ENCODE peak calls at places on chromosomes 1 and 21, in seven cellular contexts. W is PC-3; E is CD8-positive, alpha-beta memory T cell; Y is endodermal cell; X is suprapubic skin; V is heart left ventricle; T is prostate gland. C is an unnamed sample. For H3K27me3, the result is how much of the 10 kb centered on the place peaks cover.

GRCh38 chr1:17201201-17202021 is 3.5 kb upstream of the PADI1 start:
- DNase-seq in V (no peak), Y (peak), E (peak), X (peak), T (no peak), W (no peak), C (no peak)

GRCh38 chr1:117930484-117930883 is 945 bp downstream of the WDR3 start:
- DNase-seq in Y (no peak), E (no peak), T (no peak), W (no peak), V (no peak), X (no peak), C (no peak)

GRCh38 chr21:23963454-23963853 is 1643.8 kb downstream of the MRPL39 start:
- DNase-seq in E (no peak), W (peak), T (no peak), X (no peak), Y (no peak), V (no peak), C (no peak)

GRCh38 chr21:32184059-32184458 is 94.8 kb downstream of the MIS18A start:
- DNase-seq in Y (peak), V (no peak), W (no peak), T (no peak), E (no peak), X (no peak), C (peak)

GRCh38 chr1:2479186-2479585 is 3.1 kb downstream of the PLCH2 start:
- DNase-seq in V (no peak), Y (no peak), E (no peak), T (no peak), W (no peak), X (no peak), C (no peak)

GRCh38 chr1:155195201-155196102 is 12.2 kb downstream of the THBS3 start:
- DNase-seq in T (no peak), E (no peak), X (no peak), Y (peak), V (peak), W (no peak), C (no peak)

GRCh38 chr1:51168266-51168845 is 66.3 kb downstream of the C1orf185 start:
- DNase-seq in E (no peak), V (no peak), T (no peak), W (no peak), Y (no peak), X (no peak), C (no peak)

GRCh38 chr1:212794561-212795014 is 2.9 kb downstream of the TATDN3 start:
- DNase-seq in E (no peak), X (no peak), T (no peak), V (no peak), W (no peak), Y (no peak), C (no peak)

GRCh38 chr1:10733967-10734366 is 62.5 kb downstream of the CASZ1 start:
- DNase-seq in Y (peak), T (no peak), W (no peak), E (no peak), V (no peak), X (no peak), C (peak)

GRCh38 chr1:36204347-36204909 is 19.8 kb upstream of the THRAP3 start:
- DNase-seq in X (no peak), W (no peak), Y (no peak), E (no peak), T (peak), V (peak), C (no peak)

GRCh38 chr1:31776032-31776431 is 11.9 kb upstream of the ADGRB2 start:
- DNase-seq in W (no peak), Y (no peak), T (no peak), V (no peak), X (no peak), E (no peak), C (no peak)
- H3K4me3 ChIP-seq in W (no peak), Y (no peak), T (no peak), V (no peak), X (no peak), E (no peak), C (no peak)

DNA sequence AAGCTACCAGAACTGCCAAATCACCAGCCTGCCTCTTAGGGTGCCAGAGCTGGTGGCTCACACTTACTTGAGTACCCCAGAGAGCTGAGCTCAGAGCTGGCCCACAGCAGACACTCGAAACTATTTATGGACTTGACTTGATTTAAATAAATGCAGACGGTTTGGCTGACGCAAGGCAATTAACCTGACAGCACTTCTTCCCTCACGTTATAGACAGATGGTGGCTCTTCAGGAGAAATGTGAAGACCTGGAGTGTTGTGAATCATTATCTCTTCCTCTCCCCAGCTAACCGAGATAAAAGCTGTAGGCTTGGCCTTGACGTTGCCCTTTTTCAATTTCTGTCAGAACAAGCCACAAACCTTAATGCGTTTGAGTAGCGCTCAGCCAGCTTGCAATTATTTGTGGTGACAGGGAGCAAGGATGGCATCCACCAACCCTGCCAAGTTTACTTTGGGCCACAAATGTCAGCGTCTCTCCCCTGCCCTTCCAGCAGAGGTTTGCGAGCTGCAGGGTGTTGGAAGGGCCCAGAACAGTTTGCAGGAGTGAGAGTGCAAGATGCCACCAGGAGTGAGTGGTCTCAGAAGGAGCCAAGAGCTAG is 34.0 kb upstream of the BCAR3 start:
- DNase-seq in W (no peak), V (peak), E (no peak), Y (peak), X (no peak), T (no peak), C (no peak)
- H3K27ac ChIP-seq in W (peak), V (peak), E (no peak), Y (no peak), X (no peak), T (no peak), C (no peak)

GRCh38 chr1:204331847-204332487 is 27.8 kb downstream of the PLEKHA6 start:
- DNase-seq in Y (no peak), V (no peak), T (no peak), W (no peak), X (no peak), E (no peak), C (no peak)
- H3K27me3 ChIP-seq in Y (under half), V (under half), T (under half), W (under half), X (under half), E (under half), C (under half)

GRCh38 chr1:207088731-207089626 is at the start of gene C4BPB:
- DNase-seq in Y (no peak), E (no peak), X (no peak), V (no peak), W (peak), T (no peak), C (no peak)
- H3K4me3 ChIP-seq in Y (no peak), E (peak), X (no peak), V (no peak), W (no peak), T (no peak), C (no peak)

GRCh38 chr1:207018707-207019106 is 13.8 kb downstream of the C1orf116 start:
- DNase-seq in X (no peak), Y (no peak), E (no peak), V (no peak), W (peak), T (no peak), C (no peak)

GRCh38 chr1:207017615-207018559 is 14.7 kb downstream of the C1orf116 start:
- DNase-seq in V (peak), X (no peak), T (peak), E (no peak), W (peak), Y (no peak), C (no peak)

GRCh38 chr1:207020709-207021107 is 11.8 kb downstream of the C1orf116 start:
- DNase-seq in W (peak), V (no peak), E (no peak), X (no peak), T (no peak), Y (no peak), C (no peak)

GRCh38 chr1:207020016-207020708 is 12.4 kb downstream of the C1orf116 start:
- DNase-seq in V (no peak), Y (no peak), W (peak), T (no peak), E (no peak), X (no peak), C (no peak)

DNA sequence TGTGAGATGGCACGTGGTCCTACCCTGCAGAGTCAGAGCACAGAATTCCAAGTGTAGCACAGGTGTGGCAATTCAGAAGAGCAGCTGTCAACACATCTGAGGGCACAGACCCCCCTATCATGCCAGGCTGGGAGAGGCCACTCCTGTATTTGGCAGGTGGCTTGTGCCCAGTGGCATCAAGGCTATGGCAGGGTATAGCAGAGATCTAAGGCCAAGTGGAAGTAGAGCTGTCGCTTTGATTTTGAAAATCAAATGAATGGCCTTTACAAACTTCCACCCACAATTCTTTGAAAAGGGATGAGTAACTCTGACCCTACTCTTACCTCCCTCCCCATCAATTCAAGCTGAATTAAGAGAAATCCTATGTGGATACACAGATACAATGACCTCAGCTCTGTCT is 13.4 kb downstream of the C1orf116 start:
- DNase-seq in E (no peak), X (no peak), W (no peak), V (no peak), Y (no peak), T (no peak), C (no peak)
- H3K27ac ChIP-seq in E (no peak), X (peak), W (peak), V (no peak), Y (no peak), T (peak), C (no peak)

GRCh38 chr1:223462047-223462446 is 68.8 kb downstream of the CCDC185 start:
- DNase-seq in Y (no peak), V (no peak), W (no peak), E (no peak), T (no peak), X (no peak), C (no peak)

GRCh38 chr1:223460566-223461189 is 67.5 kb downstream of the CCDC185 start:
- DNase-seq in E (no peak), V (no peak), W (no peak), X (no peak), T (no peak), Y (no peak), C (no peak)

GRCh38 chr1:223462866-223463404 is 69.7 kb downstream of the CCDC185 start:
- DNase-seq in W (no peak), V (no peak), T (no peak), X (no peak), Y (no peak), E (no peak), C (no peak)

GRCh38 chr1:223471566-223471965 is 78.4 kb downstream of the CCDC185 start:
- DNase-seq in T (no peak), E (no peak), W (no peak), Y (no peak), X (no peak), V (no peak), C (no peak)

DNA sequence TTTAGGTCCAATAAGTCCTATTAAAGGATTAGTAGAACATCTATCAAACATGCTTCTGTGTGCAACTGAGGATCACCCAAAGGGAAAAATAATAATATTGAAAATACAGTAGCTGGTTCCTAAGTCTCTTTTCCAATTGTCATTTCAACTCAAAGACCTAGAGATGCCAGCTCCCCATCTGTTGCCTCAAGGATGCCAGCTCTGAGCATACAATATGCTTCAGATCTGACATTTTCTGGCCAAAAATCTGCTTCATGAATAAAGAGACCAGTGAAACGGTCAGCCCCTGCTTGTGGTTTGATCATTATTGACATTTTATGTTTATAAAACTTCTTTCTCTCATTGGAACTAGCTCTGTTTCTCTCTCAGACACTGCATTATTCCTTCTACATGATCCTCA is 72.9 kb downstream of the CCDC185 start:
- DNase-seq in T (no peak), V (no peak), W (no peak), Y (no peak), E (no peak), X (no peak), C (no peak)
- H3K27me3 ChIP-seq in T (under half), V (under half), W (under half), Y (under half), E (under half), X (under half), C (under half)

DNA sequence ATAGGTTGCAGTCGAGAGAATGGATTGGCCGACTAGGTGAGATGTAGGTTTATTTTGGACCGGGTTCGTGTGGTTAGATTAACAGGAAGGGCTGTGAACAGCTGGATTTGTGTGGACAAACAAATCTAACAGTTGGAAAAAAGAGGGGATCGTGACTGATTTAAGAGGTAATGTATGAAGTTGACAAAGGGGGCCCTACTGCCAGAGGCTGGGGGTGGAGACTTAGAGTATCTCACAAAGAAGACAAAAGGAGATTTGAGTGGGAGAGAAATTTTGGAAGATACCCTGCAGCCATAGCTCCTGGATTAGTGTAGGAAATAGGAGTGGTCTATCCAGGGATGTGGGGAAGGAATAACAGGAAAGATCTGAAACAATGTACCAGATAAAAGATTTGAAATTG is 38.8 kb upstream of the PLA2G5 start:
- DNase-seq in V (no peak), E (no peak), X (no peak), Y (no peak), T (no peak), W (no peak), C (no peak)
- H3K4me3 ChIP-seq in V (peak), E (no peak), X (no peak), Y (no peak), T (no peak), W (no peak), C (no peak)

GRCh38 chr1:221164029-221164428 is 284.8 kb downstream of the HLX start:
- DNase-seq in Y (no peak), E (no peak), T (no peak), W (peak), X (no peak), V (no peak), C (no peak)

GRCh38 chr1:221166162-221166500 is 286.9 kb downstream of the HLX start:
- DNase-seq in W (no peak), E (no peak), Y (no peak), V (no peak), T (no peak), X (no peak), C (no peak)

GRCh38 chr1:221165331-221166161 is 286.3 kb downstream of the HLX start:
- DNase-seq in X (no peak), V (no peak), E (no peak), W (no peak), T (no peak), Y (no peak), C (no peak)

GRCh38 chr1:221169447-221169889 is 290.2 kb downstream of the HLX start:
- DNase-seq in E (no peak), V (no peak), W (no peak), Y (peak), X (no peak), T (no peak), C (no peak)

GRCh38 chr1:221166559-221167318 is 287.5 kb downstream of the HLX start:
- DNase-seq in V (no peak), Y (no peak), T (no peak), E (no peak), X (no peak), W (no peak), C (no peak)
- H3K27ac ChIP-seq in V (no peak), Y (no peak), T (no peak), E (no peak), X (no peak), W (no peak), C (no peak)

DNA sequence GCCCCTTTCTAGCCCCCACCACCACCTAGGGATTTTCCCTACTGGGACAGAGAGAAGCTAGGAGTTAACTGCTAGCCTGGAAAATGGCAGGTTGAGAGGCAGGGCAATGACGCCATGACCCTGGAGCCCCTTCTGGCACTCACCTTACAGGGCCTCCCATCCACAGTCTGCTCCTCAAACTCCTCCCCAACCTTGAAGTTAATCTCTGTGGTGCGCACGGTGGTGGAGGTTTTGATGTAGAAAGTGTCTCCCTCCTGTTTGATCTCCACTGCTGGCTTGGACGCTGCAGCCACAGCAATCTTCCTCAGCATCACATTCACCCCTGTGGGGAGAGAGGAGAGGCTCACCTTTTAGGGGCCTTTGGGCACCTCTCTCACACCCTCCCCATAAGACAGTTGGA is 4.7 kb downstream of the CRABP2 start:
- DNase-seq in V (no peak), T (no peak), E (no peak), X (no peak), Y (no peak), W (no peak), C (no peak)
- H3K27me3 ChIP-seq in V (under half), T (under half), E (under half), X (under half), Y (under half), W (under half), C (under half)